ENCODE peak calls at places on chromosome 3, in four cellular contexts. K is thoracic aorta, X is endothelial cell, T is A549. M is an unnamed sample.

GRCh38 chr3:16199769-16200168 is 25.3 kb downstream of the GALNT15 start:
- DNase-seq in K (no peak), X (no peak), T (no peak), M (no peak)

GRCh38 chr3:179015551-179016020 is 56.0 kb downstream of the ZMAT3 start:
- DNase-seq in K (no peak), X (peak), T (peak), M (no peak)

GRCh38 chr3:87167634-87168456 is 59.3 kb upstream of the CHMP2B start:
- DNase-seq in K (no peak), X (peak), T (peak), M (no peak)

GRCh38 chr3:155101398-155101797 is 21.3 kb downstream of the MME start:
- DNase-seq in K (no peak), X (no peak), T (no peak), M (no peak)

GRCh38 chr3:129481783-129482332 is 41.8 kb downstream of the IFT122 start:
- DNase-seq in K (no peak), X (no peak), T (no peak), M (peak)

GRCh38 chr3:120093119-120093922 is 926 bp downstream of the GSK3B start:
- DNase-seq in K (peak), X (peak), T (peak), M (no peak)

GRCh38 chr3:57956119-57956832 is 51.9 kb upstream of the FLNB start:
- DNase-seq in K (no peak), X (no peak), T (peak), M (no peak)

GRCh38 chr3:71885001-71885400 is 100.1 kb upstream of the PROK2 start:
- DNase-seq in K (no peak), X (no peak), T (no peak), M (no peak)

GRCh38 chr3:105674437-105675065 is 194.3 kb downstream of the CBLB start:
- DNase-seq in K (no peak), X (no peak), T (no peak), M (no peak)

GRCh38 chr3:46668591-46668990 is 24.9 kb downstream of the ALS2CL start:
- DNase-seq in K (no peak), X (no peak), T (no peak), M (peak)

GRCh38 chr3:150251187-150251592 is 156.9 kb upstream of the TSC22D2 start:
- DNase-seq in K (no peak), X (no peak), T (no peak), M (no peak)

GRCh38 chr3:30567139-30567753 is 39.2 kb upstream of the TGFBR2 start:
- DNase-seq in K (no peak), X (no peak), T (no peak), M (no peak)

GRCh38 chr3:172329070-172329469 is 119.2 kb downstream of the GHSR start:
- DNase-seq in K (no peak), X (peak), T (no peak), M (no peak)
- TF ChIP-seq CTCF in K (no peak), X (no peak), T (no peak), M (no peak)

GRCh38 chr3:10263549-10264363 is 15.5 kb downstream of the TATDN2 start:
- DNase-seq in K (no peak), X (peak), T (peak), M (no peak)
- TF ChIP-seq CTCF in K (peak), X (peak), T (peak), M (peak)

GRCh38 chr3:99565316-99565715 is 73.1 kb upstream of the COL8A1 start:
- DNase-seq in K (no peak), X (no peak), T (no peak), M (no peak)

GRCh38 chr3:99570061-99570460 is 68.3 kb upstream of the COL8A1 start:
- DNase-seq in K (no peak), X (no peak), T (no peak), M (no peak)

GRCh38 chr3:99562990-99563607 is 75.3 kb upstream of the COL8A1 start:
- DNase-seq in K (no peak), X (no peak), T (no peak), M (no peak)

GRCh38 chr3:99568936-99569335 is 69.5 kb upstream of the COL8A1 start:
- DNase-seq in K (no peak), X (no peak), T (no peak), M (no peak)
- TF ChIP-seq CTCF in K (no peak), X (no peak), T (no peak), M (no peak)

GRCh38 chr3:8663177-8664061 is 18.8 kb upstream of the SSUH2 start:
- DNase-seq in K (no peak), X (peak), T (peak), M (peak)
- TF ChIP-seq CTCF in K (peak), X (peak), T (peak), M (peak)

GRCh38 chr3:158419820-158420653 is 151.0 kb upstream of the MLF1 start:
- DNase-seq in K (no peak), X (no peak), T (no peak), M (no peak)

GRCh38 chr3:158420654-158421396 is 150.2 kb upstream of the MLF1 start:
- DNase-seq in K (no peak), X (no peak), T (peak), M (no peak)

DNA sequence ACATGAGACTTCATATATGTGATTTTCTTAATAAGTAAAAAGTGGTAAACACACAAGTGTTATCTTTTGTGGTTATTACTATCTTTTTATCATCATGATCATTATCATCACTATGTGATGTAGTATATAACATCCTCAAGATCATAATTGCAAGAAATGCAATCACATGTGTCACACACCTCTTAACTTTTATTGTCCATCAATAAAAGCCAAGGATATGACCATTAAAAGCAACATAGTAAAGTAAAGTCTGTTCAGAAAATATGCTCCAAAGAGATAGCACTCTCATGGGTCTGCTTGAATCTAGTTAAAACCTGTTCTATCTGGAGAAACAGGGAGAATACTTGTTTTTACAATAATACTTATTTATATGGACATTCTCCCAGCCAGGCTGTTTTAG is 153.0 kb upstream of the MLF1 start:
- DNase-seq in K (no peak), X (no peak), T (no peak), M (no peak)
- TF ChIP-seq CTCF in K (no peak), X (no peak), T (no peak), M (no peak)

M was measured in ascending aorta.